ENCODE peak calls at places on chromosome 11, in seven cellular contexts. One of them, this sample, is unnamed.
A peak's percentile ranks its signal among the peaks of the same experiment; 100 is the strongest.

GRCh38 chr11:107691003-107691402 is 20.9 kb downstream of the SLN start:
- DNase-seq in ELR: peak; percentile 38
- DNase-seq in A172: peak; percentile 19
- DNase-seq in fibroblast of the conjunctiva: no peak
- DNase-seq in activated naive CD4-positive, alpha-beta T cell: no peak
- DNase-seq in K562: no peak
- DNase-seq in astrocyte: peak; percentile 79
- DNase-seq in this sample: no peak

GRCh38 chr11:9678576-9678975 is 14.7 kb downstream of the SWAP70 start:
- DNase-seq in K562: no peak
- DNase-seq in A172: no peak
- DNase-seq in ELR: no peak
- DNase-seq in activated naive CD4-positive, alpha-beta T cell: no peak
- DNase-seq in fibroblast of the conjunctiva: no peak
- DNase-seq in astrocyte: no peak
- DNase-seq in this sample: no peak

GRCh38 chr11:125390949-125391348 is 105.1 kb downstream of the FEZ1 start:
- DNase-seq in activated naive CD4-positive, alpha-beta T cell: no peak
- DNase-seq in K562: no peak
- DNase-seq in ELR: peak; percentile 26
- DNase-seq in A172: peak; percentile 6
- DNase-seq in fibroblast of the conjunctiva: no peak
- DNase-seq in astrocyte: peak; percentile 73
- DNase-seq in this sample: no peak

GRCh38 chr11:38461751-38462150 is 1863.7 kb upstream of the RAG2 start:
- DNase-seq in ELR: no peak
- DNase-seq in activated naive CD4-positive, alpha-beta T cell: no peak
- DNase-seq in K562: no peak
- DNase-seq in fibroblast of the conjunctiva: no peak
- DNase-seq in A172: no peak
- DNase-seq in astrocyte: no peak
- DNase-seq in this sample: no peak

GRCh38 chr11:75442161-75442885 is 9.3 kb upstream of the KLHL35 start:
- DNase-seq in fibroblast of the conjunctiva: no peak
- DNase-seq in ELR: no peak
- DNase-seq in astrocyte: no peak
- DNase-seq in K562: no peak
- DNase-seq in A172: no peak
- DNase-seq in activated naive CD4-positive, alpha-beta T cell: no peak
- DNase-seq in this sample: no peak

GRCh38 chr11:117861151-117862018 is 15.1 kb downstream of the FXYD6 start:
- DNase-seq in activated naive CD4-positive, alpha-beta T cell: no peak
- DNase-seq in astrocyte: no peak
- DNase-seq in fibroblast of the conjunctiva: no peak
- DNase-seq in K562: no peak
- DNase-seq in A172: no peak
- DNase-seq in ELR: no peak
- DNase-seq in this sample: no peak

GRCh38 chr11:33045551-33046255 is 6.3 kb downstream of the TCP11L1 start:
- DNase-seq in ELR: peak; percentile 54
- DNase-seq in fibroblast of the conjunctiva: no peak
- DNase-seq in A172: peak; percentile 48
- DNase-seq in astrocyte: peak; percentile 56
- DNase-seq in K562: no peak
- DNase-seq in activated naive CD4-positive, alpha-beta T cell: no peak
- DNase-seq in this sample: no peak

GRCh38 chr11:120431633-120432032 is 79.9 kb upstream of the GRIK4 start:
- DNase-seq in astrocyte: peak; percentile 57
- DNase-seq in K562: peak; percentile 25
- DNase-seq in ELR: peak; percentile 71
- DNase-seq in fibroblast of the conjunctiva: peak; percentile 56
- DNase-seq in A172: peak; percentile 55
- DNase-seq in activated naive CD4-positive, alpha-beta T cell: no peak
- DNase-seq in this sample: no peak

GRCh38 chr11:10450451-10451398 is 4.3 kb upstream of the AMPD3 start:
- DNase-seq in ELR: no peak
- DNase-seq in astrocyte: no peak
- DNase-seq in fibroblast of the conjunctiva: no peak
- DNase-seq in K562: no peak
- DNase-seq in A172: no peak
- DNase-seq in activated naive CD4-positive, alpha-beta T cell: peak; percentile 15
- DNase-seq in this sample: no peak

GRCh38 chr11:129145276-129145675 is 46.8 kb downstream of the ARHGAP32 start:
- DNase-seq in fibroblast of the conjunctiva: no peak
- DNase-seq in astrocyte: no peak
- DNase-seq in K562: no peak
- DNase-seq in ELR: no peak
- DNase-seq in A172: no peak
- DNase-seq in activated naive CD4-positive, alpha-beta T cell: no peak
- DNase-seq in this sample: no peak

GRCh38 chr11:73143126-73143838 is 1.2 kb upstream of the FCHSD2 start:
- DNase-seq in A172: no peak
- DNase-seq in activated naive CD4-positive, alpha-beta T cell: no peak
- DNase-seq in astrocyte: no peak
- DNase-seq in ELR: peak; percentile 5
- DNase-seq in fibroblast of the conjunctiva: no peak
- DNase-seq in K562: peak; percentile 52
- DNase-seq in this sample: no peak

GRCh38 chr11:1271002-1271401 is 38.4 kb downstream of the TOLLIP start:
- DNase-seq in fibroblast of the conjunctiva: no peak
- DNase-seq in astrocyte: no peak
- DNase-seq in ELR: peak; percentile 15
- DNase-seq in K562: peak; percentile 47
- DNase-seq in A172: no peak
- DNase-seq in activated naive CD4-positive, alpha-beta T cell: no peak
- DNase-seq in this sample: no peak

GRCh38 chr11:116445108-116446047 is 327.4 kb downstream of the BUD13 start:
- DNase-seq in activated naive CD4-positive, alpha-beta T cell: no peak
- DNase-seq in ELR: no peak
- DNase-seq in A172: no peak
- DNase-seq in fibroblast of the conjunctiva: no peak
- DNase-seq in astrocyte: no peak
- DNase-seq in K562: no peak
- DNase-seq in this sample: no peak

GRCh38 chr11:117518455-117518854 is 190.8 kb downstream of the CEP164 start:
- DNase-seq in fibroblast of the conjunctiva: no peak
- DNase-seq in ELR: no peak
- DNase-seq in K562: no peak
- DNase-seq in A172: no peak
- DNase-seq in astrocyte: no peak
- DNase-seq in activated naive CD4-positive, alpha-beta T cell: no peak
- DNase-seq in this sample: no peak

This sample was measured in substantia nigra.